ENCODE peak calls at places on chromosomes 16 and 17, in ten cellular contexts. E is IMR-90; V is Daoy; Z is SHP77 treated with DMSO at 0.1 percent for 48 hours; U is brain microvascular endothelial cell; F is stimulated activated CD4-positive, alpha-beta T cell treated with anti-CD3 and anti-CD28 coated beads, Interleukin-2, amount 100 ng/mL, for 48 hours; G is D341Med; D is naive thymus-derived CD4-positive, alpha-beta T cell; O is HAP-1; K is K562. B is an unnamed sample.

GRCh38 chr17:46964315-46965265 is 14.5 kb downstream of the RPRML start:
- DNase-seq in E (peak), V (no peak), Z (no peak), U (peak), F (no peak), G (no peak), D (no peak), O (peak), K (peak), B (no peak)

GRCh38 chr16:19284207-19284606 is 1.3 kb upstream of the CLEC19A start:
- DNase-seq in E (no peak), V (peak), Z (no peak), U (peak), F (no peak), G (no peak), D (no peak), O (no peak), K (no peak), B (no peak)

GRCh38 chr16:16821261-16821660 is 442.3 kb downstream of the NPIPA7 start:
- DNase-seq in E (no peak), V (no peak), Z (no peak), U (no peak), F (no peak), G (no peak), D (no peak), O (no peak), K (no peak), B (no peak)

GRCh38 chr17:17859909-17860760 is 23.3 kb upstream of the SREBF1 start:
- DNase-seq in E (peak), V (peak), Z (peak), U (peak), F (peak), G (peak), D (peak), O (peak), K (peak), B (peak)

GRCh38 chr17:57911834-57912673 is 43.2 kb downstream of the CUEDC1 start:
- DNase-seq in E (no peak), V (peak), Z (peak), U (no peak), F (no peak), G (peak), D (no peak), O (peak), K (no peak), B (no peak)

GRCh38 chr17:17523001-17523713 is 27.0 kb upstream of the RASD1 start:
- DNase-seq in E (no peak), V (no peak), Z (peak), U (no peak), F (no peak), G (no peak), D (no peak), O (no peak), K (no peak), B (no peak)

GRCh38 chr17:76053230-76054111 is 18.8 kb downstream of the SRP68 start:
- DNase-seq in E (peak), V (peak), Z (no peak), U (peak), F (no peak), G (no peak), D (no peak), O (no peak), K (peak), B (no peak)

GRCh38 chr16:31507929-31508705 is at the start of gene RUSF1:
- DNase-seq in E (peak), V (peak), Z (peak), U (peak), F (peak), G (peak), D (peak), O (peak), K (peak), B (peak)

GRCh38 chr16:56203052-56203451 is 11.8 kb downstream of the GNAO1 start:
- DNase-seq in E (peak), V (peak), Z (no peak), U (peak), F (no peak), G (peak), D (no peak), O (peak), K (peak), B (peak)

GRCh38 chr17:2547176-2547575 is 35.5 kb upstream of the METTL16 start:
- DNase-seq in E (peak), V (peak), Z (no peak), U (peak), F (no peak), G (no peak), D (no peak), O (no peak), K (no peak), B (no peak)

GRCh38 chr17:61076649-61077048 is 323.0 kb upstream of the TBX2 start:
- DNase-seq in E (peak), V (no peak), Z (no peak), U (peak), F (no peak), G (no peak), D (no peak), O (no peak), K (no peak), B (no peak)

GRCh38 chr16:13231365-13231764 is 330.0 kb downstream of the SHISA9 start:
- DNase-seq in E (no peak), V (no peak), Z (no peak), U (no peak), F (no peak), G (no peak), D (no peak), O (no peak), K (no peak), B (no peak)

GRCh38 chr17:47192549-47192948 is 3.5 kb upstream of the CDC27 start:
- DNase-seq in E (no peak), V (peak), Z (peak), U (no peak), F (no peak), G (no peak), D (no peak), O (no peak), K (no peak), B (no peak)

GRCh38 chr16:57727610-57728009 is 8.0 kb upstream of the KATNB1 start:
- DNase-seq in E (no peak), V (no peak), Z (no peak), U (no peak), F (no peak), G (peak), D (no peak), O (no peak), K (no peak), B (no peak)

GRCh38 chr17:31582151-31582907 is 190.9 kb downstream of the RAB11FIP4 start:
- DNase-seq in E (peak), V (peak), Z (no peak), U (peak), F (no peak), G (peak), D (no peak), O (no peak), K (no peak), B (no peak)

GRCh38 chr17:7383742-7384488 is 3.0 kb downstream of the TNK1 start:
- DNase-seq in E (peak), V (peak), Z (no peak), U (no peak), F (peak), G (no peak), D (peak), O (no peak), K (no peak), B (peak)

GRCh38 chr16:64983983-64984382 is 137.9 kb downstream of the CDH11 start:
- DNase-seq in E (peak), V (peak), Z (peak), U (peak), F (no peak), G (peak), D (no peak), O (no peak), K (peak), B (no peak)

GRCh38 chr16:85275533-85276249 is 163.4 kb upstream of the CIBAR2 start:
- DNase-seq in E (peak), V (peak), Z (peak), U (no peak), F (peak), G (peak), D (peak), O (peak), K (peak), B (peak)

GRCh38 chr16:21590287-21590686 is 9.1 kb upstream of the METTL9 start:
- DNase-seq in E (no peak), V (no peak), Z (no peak), U (no peak), F (no peak), G (no peak), D (no peak), O (no peak), K (no peak), B (no peak)

GRCh38 chr17:47620503-47621245 is 29.0 kb upstream of the KPNB1 start:
- DNase-seq in E (no peak), V (no peak), Z (peak), U (no peak), F (no peak), G (no peak), D (no peak), O (no peak), K (no peak), B (no peak)

GRCh38 chr17:31838641-31839225 is 20.3 kb downstream of the COPRS start:
- DNase-seq in E (peak), V (no peak), Z (no peak), U (no peak), F (no peak), G (peak), D (no peak), O (no peak), K (no peak), B (no peak)

GRCh38 chr17:6261496-6261895 is 173.4 kb downstream of the AIPL1 start:
- DNase-seq in E (no peak), V (no peak), Z (no peak), U (no peak), F (no peak), G (no peak), D (no peak), O (no peak), K (no peak), B (no peak)

GRCh38 chr17:3992370-3992769 is 28.1 kb upstream of the ATP2A3 start:
- DNase-seq in E (no peak), V (no peak), Z (no peak), U (no peak), F (no peak), G (no peak), D (no peak), O (no peak), K (no peak), B (no peak)

GRCh38 chr17:34979650-34980352 is 511 bp upstream of the LIG3 start:
- DNase-seq in E (peak), V (no peak), Z (no peak), U (no peak), F (no peak), G (no peak), D (no peak), O (no peak), K (peak), B (no peak)

GRCh38 chr17:28727727-28728363 is 743 bp upstream of the NEK8 start:
- DNase-seq in E (peak), V (peak), Z (peak), U (peak), F (peak), G (no peak), D (peak), O (peak), K (peak), B (peak)

GRCh38 chr16:3135120-3135715 is 389 bp downstream of the ZNF213 start:
- DNase-seq in E (no peak), V (no peak), Z (no peak), U (no peak), F (no peak), G (no peak), D (no peak), O (no peak), K (no peak), B (no peak)

GRCh38 chr17:60969500-60970037 is 291.9 kb downstream of the BCAS3 start:
- DNase-seq in E (no peak), V (no peak), Z (no peak), U (no peak), F (no peak), G (no peak), D (no peak), O (no peak), K (no peak), B (no peak)

GRCh38 chr17:48745381-48746275 is 17.1 kb upstream of the HOXB13 start:
- DNase-seq in E (no peak), V (no peak), Z (no peak), U (no peak), F (no peak), G (no peak), D (no peak), O (no peak), K (no peak), B (no peak)